ENCODE peak calls at places on chromosome 10, in five cellular contexts. V is CD8-positive, alpha-beta T cell; R is GM23248; S is mucosa of descending colon; B is tibial artery. U is an unnamed sample.

GRCh38 chr10:48670978-48671913 is 13.4 kb upstream of the WDFY4 start:
- DNase-seq in V (no peak), R (no peak), S (peak; percentile 31), B (no peak), U (no peak)

GRCh38 chr10:63376560-63377304 is 89.0 kb downstream of the JMJD1C start:
- DNase-seq in V (no peak), R (peak; percentile 91), S (no peak), B (no peak), U (no peak)

GRCh38 chr10:133400624-133401424 is 6.9 kb downstream of the MTG1 start:
- DNase-seq in V (no peak), R (no peak), S (no peak), B (peak; percentile 12), U (no peak)

GRCh38 chr10:75814071-75814470 is 382.6 kb downstream of the LRMDA start:
- DNase-seq in V (no peak), R (no peak), S (no peak), B (no peak), U (no peak)

GRCh38 chr10:24944512-24945255 is 7.7 kb downstream of the PRTFDC1 start:
- DNase-seq in V (no peak), R (peak; percentile 70), S (peak; percentile 64), B (no peak), U (peak; percentile 38)

GRCh38 chr10:45515630-45516029 is 141.6 kb downstream of the ALOX5 start:
- DNase-seq in V (no peak), R (no peak), S (no peak), B (no peak), U (no peak)

GRCh38 chr10:45202242-45202641 is 113.2 kb downstream of the OR13A1 start:
- DNase-seq in V (no peak), R (no peak), S (no peak), B (no peak), U (no peak)

GRCh38 chr10:101230185-101230917 is 1.1 kb upstream of the LBX1 start:
- DNase-seq in V (no peak), R (peak; percentile 16), S (no peak), B (no peak), U (no peak)

GRCh38 chr10:34430685-34431084 is 384.4 kb downstream of the PARD3 start:
- DNase-seq in V (no peak), R (no peak), S (no peak), B (no peak), U (no peak)

GRCh38 chr10:58932126-58932525 is 244.3 kb upstream of the PHYHIPL start:
- DNase-seq in V (no peak), R (peak; percentile 42), S (no peak), B (no peak), U (no peak)

GRCh38 chr10:71666607-71667373 is 52.8 kb downstream of the C10orf105 start:
- DNase-seq in V (no peak), R (no peak), S (no peak), B (no peak), U (no peak)

GRCh38 chr10:11586170-11586569 is 25.3 kb downstream of the USP6NL start:
- DNase-seq in V (no peak), R (peak; percentile 34), S (no peak), B (no peak), U (no peak)

GRCh38 chr10:70584941-70585544 is 17.5 kb downstream of the PRF1 start:
- DNase-seq in V (no peak), R (no peak), S (no peak), B (no peak), U (no peak)

GRCh38 chr10:49367600-49367999 is 28.3 kb downstream of the DRGX start:
- DNase-seq in V (peak; percentile 6), R (peak; percentile 25), S (no peak), B (no peak), U (no peak)

GRCh38 chr10:77967611-77968022 is 41.1 kb upstream of the DLG5 start:
- DNase-seq in V (no peak), R (no peak), S (no peak), B (no peak), U (no peak)

GRCh38 chr10:31507427-31507826 is 188.4 kb downstream of the ZEB1 start:
- DNase-seq in V (no peak), R (no peak), S (no peak), B (no peak), U (no peak)

GRCh38 chr10:91220954-91221696 is 662 bp downstream of the PCGF5 start:
- DNase-seq in V (no peak), R (peak; percentile 53), S (no peak), B (peak; percentile 66), U (peak; percentile 38)

GRCh38 chr10:10514790-10515189 is 502.9 kb upstream of the CELF2 start:
- DNase-seq in V (no peak), R (no peak), S (no peak), B (no peak), U (no peak)

GRCh38 chr10:90418869-90419652 is 438.8 kb downstream of the HTR7 start:
- DNase-seq in V (no peak), R (no peak), S (no peak), B (no peak), U (no peak)

GRCh38 chr10:76034236-76035009 is 603.0 kb downstream of the LRMDA start:
- DNase-seq in V (no peak), R (peak; percentile 7), S (no peak), B (no peak), U (no peak)

GRCh38 chr10:3955954-3956617 is 171.1 kb upstream of the KLF6 start:
- DNase-seq in V (no peak), R (no peak), S (no peak), B (no peak), U (no peak)

GRCh38 chr10:98321203-98321780 is 53.3 kb upstream of the LOXL4 start:
- DNase-seq in V (no peak), R (no peak), S (no peak), B (no peak), U (no peak)

GRCh38 chr10:13399236-13399635 is 51.1 kb upstream of the SEPHS1 start:
- DNase-seq in V (no peak), R (no peak), S (no peak), B (no peak), U (no peak)

GRCh38 chr10:79981673-79982485 is 33.0 kb upstream of the SFTPD start:
- DNase-seq in V (no peak), R (peak; percentile 78), S (peak; percentile 73), B (peak; percentile 71), U (peak; percentile 84)

GRCh38 chr10:133448120-133448519 is 5.6 kb upstream of the SCART1 start:
- DNase-seq in V (no peak), R (no peak), S (no peak), B (no peak), U (no peak)

GRCh38 chr10:32332299-32332750 is 14.6 kb downstream of the EPC1 start:
- DNase-seq in V (peak; percentile 69), R (no peak), S (no peak), B (no peak), U (peak; percentile 60)

DNA sequence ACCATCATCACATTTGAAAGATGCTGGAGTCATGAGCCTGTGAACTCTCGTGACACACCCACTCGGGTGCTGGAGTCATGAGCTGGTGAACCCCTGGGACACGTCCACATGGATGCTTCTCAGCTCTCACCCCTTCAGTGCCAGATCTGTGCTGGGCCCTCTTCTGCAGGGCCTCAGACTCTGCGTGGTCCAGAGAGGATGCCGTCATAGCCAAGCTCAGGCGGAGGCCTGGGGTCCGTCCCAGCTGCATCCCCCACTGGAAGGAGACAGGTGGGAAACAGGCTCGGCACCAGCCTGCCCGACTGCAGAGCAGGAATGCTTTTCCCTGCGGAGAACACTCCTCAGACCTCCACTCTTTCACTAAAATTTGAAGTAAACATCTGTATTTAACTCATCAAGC is 156.5 kb upstream of the PPP2R2D start:
- DNase-seq in V (no peak), R (no peak), S (no peak), B (peak; percentile 37), U (no peak)
- H3K4me1 ChIP-seq in V (no peaks in the 10 kb centered on the region), R (no peaks in the 10 kb centered on the region), S (no peaks in the 10 kb centered on the region), B (peaks cover 12% of the 10 kb centered on the region), U (no peaks in the 10 kb centered on the region)

GRCh38 chr10:129040377-129040776 is 426.7 kb upstream of the MGMT start:
- DNase-seq in V (no peak), R (no peak), S (no peak), B (no peak), U (no peak)

GRCh38 chr10:129035052-129035805 is 431.8 kb upstream of the MGMT start:
- DNase-seq in V (peak; percentile 73), R (peak; percentile 19), S (peak; percentile 50), B (no peak), U (no peak)

GRCh38 chr10:129041916-129042315 is 425.1 kb upstream of the MGMT start:
- DNase-seq in V (no peak), R (no peak), S (no peak), B (no peak), U (no peak)

GRCh38 chr10:129039406-129040345 is 427.4 kb upstream of the MGMT start:
- DNase-seq in V (no peak), R (no peak), S (no peak), B (no peak), U (no peak)

DNA sequence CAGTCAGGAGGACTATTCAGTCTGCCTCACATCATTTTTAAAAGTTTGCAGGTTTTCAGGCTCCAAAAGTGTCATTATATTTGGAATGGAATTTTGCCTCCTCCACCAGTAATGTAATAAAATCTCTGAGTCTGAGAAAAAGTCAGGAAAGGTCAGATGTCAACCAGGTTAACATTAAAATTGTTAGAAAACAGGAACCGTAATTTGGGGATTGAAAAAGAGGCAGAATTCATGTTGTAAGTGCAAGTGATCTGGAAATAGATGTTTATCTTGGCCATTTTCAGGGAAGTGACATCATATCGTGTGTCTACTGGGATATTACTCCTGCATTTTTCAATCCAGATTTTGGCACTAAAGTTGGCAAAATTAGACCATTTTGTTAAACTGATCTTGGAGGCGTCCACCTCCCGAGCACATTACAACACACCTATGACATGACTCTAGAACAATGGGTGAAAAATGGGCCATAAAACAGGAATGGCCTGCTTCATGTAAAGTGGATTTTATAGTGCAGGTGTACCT is 428.5 kb upstream of the MGMT start:
- DNase-seq in V (no peak), R (no peak), S (no peak), B (no peak), U (no peak)
- H3K4me1 ChIP-seq in V (peaks cover 62% of the 10 kb centered on the region), R (no peaks in the 10 kb centered on the region), S (no peaks in the 10 kb centered on the region), B (no peaks in the 10 kb centered on the region), U (peaks cover 10% of the 10 kb centered on the region)

DNA sequence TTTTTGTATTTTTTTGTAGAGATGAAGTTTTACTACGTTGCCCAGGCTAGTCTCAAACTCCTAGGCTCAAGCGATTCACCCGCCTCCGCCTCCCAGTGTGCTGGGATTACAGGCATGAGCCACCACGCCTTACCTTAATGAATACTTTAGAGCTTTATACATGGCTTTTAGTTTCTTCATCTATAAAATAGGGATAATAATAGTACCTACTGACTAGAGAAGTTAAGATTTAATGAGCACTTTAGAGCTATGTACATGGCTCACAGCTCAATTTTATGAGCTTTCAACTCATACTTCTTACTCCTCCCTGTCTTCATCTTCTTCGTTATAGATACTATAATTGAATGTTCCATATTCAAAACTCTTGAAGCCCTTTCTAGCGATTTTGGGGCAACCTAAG is 229.7 kb upstream of the KAT6B start:
- DNase-seq in V (no peak), R (no peak), S (no peak), B (no peak), U (no peak)
- H3K4me1 ChIP-seq in V (peaks cover 3% of the 10 kb centered on the region), R (peaks cover 24% of the 10 kb centered on the region), S (no peaks in the 10 kb centered on the region), B (peaks cover 19% of the 10 kb centered on the region), U (peaks cover 26% of the 10 kb centered on the region)

GRCh38 chr10:62046522-62047239 is 145.2 kb downstream of the ARID5B start:
- DNase-seq in V (no peak), R (peak; percentile 70), S (no peak), B (no peak), U (no peak)

GRCh38 chr10:62047240-62047897 is 145.9 kb downstream of the ARID5B start:
- DNase-seq in V (no peak), R (peak; percentile 70), S (no peak), B (no peak), U (no peak)

GRCh38 chr10:62044569-62044968 is 143.1 kb downstream of the ARID5B start:
- DNase-seq in V (no peak), R (no peak), S (no peak), B (no peak), U (no peak)

GRCh38 chr10:62047960-62048383 is 146.5 kb downstream of the ARID5B start:
- DNase-seq in V (no peak), R (peak; percentile 73), S (no peak), B (no peak), U (no peak)

GRCh38 chr10:62045765-62046521 is 144.4 kb downstream of the ARID5B start:
- DNase-seq in V (no peak), R (peak; percentile 91), S (no peak), B (no peak), U (no peak)
- H3K4me1 ChIP-seq in V (peaks cover 47% of the 10 kb centered on the region), R (peaks cover 74% of the 10 kb centered on the region), S (peaks cover 48% of the 10 kb centered on the region), B (peaks cover 49% of the 10 kb centered on the region), U (peaks cover 13% of the 10 kb centered on the region)